ENCODE peak calls at places on chromosomes 16 and 17, in five cellular contexts. W is GM12865, O is AG04450, K is heart right ventricle, X is IMR-90. S is an unnamed sample.

GRCh38 chr17:9986754-9987382 is 81.8 kb upstream of the RCVRN start:
- DNase-seq in X (no peak), K (no peak), W (no peak), O (no peak), S (no peak)

GRCh38 chr16:77414752-77415231 is 20.0 kb downstream of the ADAMTS18 start:
- DNase-seq in X (no peak), K (no peak), W (no peak), O (no peak), S (no peak)

GRCh38 chr16:18983565-18984424 is at the start of gene TMC7:
- DNase-seq in W (peak), O (peak), K (peak), X (peak), S (peak)

GRCh38 chr16:3021449-3022207 is 1.5 kb downstream of the TNFRSF12A start:
- DNase-seq in O (peak), K (peak), X (peak), W (peak), S (peak)

GRCh38 chr17:50627782-50628601 is 6.7 kb upstream of the ABCC3 start:
- DNase-seq in O (no peak), W (no peak), X (no peak), K (no peak), S (no peak)

GRCh38 chr16:15983898-15984297 is 34.5 kb downstream of the ABCC1 start:
- DNase-seq in W (no peak), X (peak), K (no peak), O (no peak), S (peak)

GRCh38 chr17:27226611-27227234 is 67.2 kb upstream of the WSB1 start:
- DNase-seq in W (no peak), K (no peak), O (peak), X (peak), S (peak)

GRCh38 chr16:4682616-4683254 is 10.6 kb upstream of the NUDT16L1 start:
- DNase-seq in O (no peak), K (peak), W (no peak), X (peak), S (peak)

GRCh38 chr16:83054302-83054701 is 427.5 kb downstream of the CDH13 start:
- DNase-seq in W (no peak), X (peak), K (no peak), O (no peak), S (peak)

GRCh38 chr16:2987854-2988253 is 7.6 kb upstream of the PKMYT1 start:
- DNase-seq in X (no peak), K (no peak), W (no peak), O (no peak), S (no peak)

GRCh38 chr16:89448656-89449055 is 41.7 kb downstream of the ANKRD11 start:
- DNase-seq in K (peak), W (no peak), X (no peak), O (no peak), S (no peak)

GRCh38 chr17:7308625-7309433 is 1.4 kb downstream of the EIF5A start:
- DNase-seq in W (peak), O (no peak), K (no peak), X (peak), S (peak)

GRCh38 chr17:48760411-48760810 is 31.9 kb upstream of the HOXB13 start:
- DNase-seq in K (no peak), W (no peak), X (no peak), O (no peak), S (no peak)

GRCh38 chr17:58121925-58122324 is 26.3 kb upstream of the OR4D1 start:
- DNase-seq in X (peak), K (no peak), W (peak), O (no peak), S (peak)

GRCh38 chr17:79365836-79366831 is 244.7 kb downstream of the RBFOX3 start:
- DNase-seq in O (no peak), W (no peak), X (no peak), K (no peak), S (no peak)

GRCh38 chr16:4217246-4218131 is 24.4 kb downstream of the SRL start:
- DNase-seq in W (no peak), O (no peak), K (peak), X (peak), S (peak)

GRCh38 chr17:61318684-61319098 is 81.0 kb upstream of the TBX2 start:
- DNase-seq in X (no peak), O (no peak), K (no peak), W (peak), S (no peak)

GRCh38 chr17:34656801-34657200 is 77.4 kb downstream of the TMEM132E start:
- DNase-seq in X (no peak), W (no peak), O (no peak), K (no peak), S (no peak)

GRCh38 chr16:66408181-66409048 is 18.7 kb upstream of the BEAN1 start:
- DNase-seq in O (peak), K (no peak), X (peak), W (no peak), S (peak)

GRCh38 chr16:57260294-57260929 is 15.4 kb downstream of the ARL2BP start:
- DNase-seq in X (peak), W (peak), K (no peak), O (peak), S (peak)

GRCh38 chr16:83744521-83744981 is 63.2 kb upstream of the HSBP1 start:
- DNase-seq in X (peak), K (peak), O (no peak), W (no peak), S (no peak)

GRCh38 chr17:72556944-72557826 is 436.4 kb downstream of the SOX9 start:
- DNase-seq in X (peak), W (peak), K (peak), O (no peak), S (peak)

GRCh38 chr16:4913774-4914525 is 23.0 kb downstream of the PPL start:
- DNase-seq in X (no peak), W (no peak), K (no peak), O (no peak), S (no peak)

GRCh38 chr16:13471036-13471435 is 448.9 kb upstream of the ERCC4 start:
- DNase-seq in K (no peak), X (no peak), O (no peak), W (no peak), S (no peak)

GRCh38 chr17:42459983-42460300 is 1.3 kb downstream of the ATP6V0A1 start:
- DNase-seq in W (peak), X (peak), O (no peak), K (no peak), S (peak)

GRCh38 chr16:53103811-53104210 is 49.0 kb downstream of the CHD9 start:
- DNase-seq in W (no peak), O (no peak), K (no peak), X (no peak), S (no peak)

GRCh38 chr17:1764274-1764673 is 2.4 kb downstream of the SERPINF1 start:
- DNase-seq in K (peak), W (peak), O (peak), X (peak), S (peak)

GRCh38 chr17:65173284-65173793 is 36.2 kb downstream of the RGS9 start:
- DNase-seq in K (peak), X (peak), O (no peak), W (peak), S (peak)

GRCh38 chr16:11177578-11178130 is 78.3 kb downstream of the SOCS1 start:
- DNase-seq in K (no peak), W (no peak), X (no peak), O (no peak), S (no peak)

GRCh38 chr16:24568392-24568791 is 29.0 kb downstream of the RBBP6 start:
- DNase-seq in K (no peak), X (peak), W (no peak), O (no peak), S (peak)

GRCh38 chr16:66440970-66441369 is 13.9 kb downstream of the BEAN1 start:
- DNase-seq in K (no peak), O (no peak), X (no peak), W (no peak), S (no peak)

GRCh38 chr16:78669994-78670393 is 570.5 kb downstream of the WWOX start:
- DNase-seq in W (no peak), X (no peak), O (no peak), K (peak), S (peak)

GRCh38 chr16:84041421-84041820 is 1.2 kb downstream of the SLC38A8 start:
- DNase-seq in K (no peak), X (no peak), W (no peak), O (no peak), S (no peak)

GRCh38 chr16:55330726-55331647 is 7.0 kb downstream of the IRX6 start:
- DNase-seq in K (peak), W (no peak), O (no peak), X (no peak), S (no peak)

DNA sequence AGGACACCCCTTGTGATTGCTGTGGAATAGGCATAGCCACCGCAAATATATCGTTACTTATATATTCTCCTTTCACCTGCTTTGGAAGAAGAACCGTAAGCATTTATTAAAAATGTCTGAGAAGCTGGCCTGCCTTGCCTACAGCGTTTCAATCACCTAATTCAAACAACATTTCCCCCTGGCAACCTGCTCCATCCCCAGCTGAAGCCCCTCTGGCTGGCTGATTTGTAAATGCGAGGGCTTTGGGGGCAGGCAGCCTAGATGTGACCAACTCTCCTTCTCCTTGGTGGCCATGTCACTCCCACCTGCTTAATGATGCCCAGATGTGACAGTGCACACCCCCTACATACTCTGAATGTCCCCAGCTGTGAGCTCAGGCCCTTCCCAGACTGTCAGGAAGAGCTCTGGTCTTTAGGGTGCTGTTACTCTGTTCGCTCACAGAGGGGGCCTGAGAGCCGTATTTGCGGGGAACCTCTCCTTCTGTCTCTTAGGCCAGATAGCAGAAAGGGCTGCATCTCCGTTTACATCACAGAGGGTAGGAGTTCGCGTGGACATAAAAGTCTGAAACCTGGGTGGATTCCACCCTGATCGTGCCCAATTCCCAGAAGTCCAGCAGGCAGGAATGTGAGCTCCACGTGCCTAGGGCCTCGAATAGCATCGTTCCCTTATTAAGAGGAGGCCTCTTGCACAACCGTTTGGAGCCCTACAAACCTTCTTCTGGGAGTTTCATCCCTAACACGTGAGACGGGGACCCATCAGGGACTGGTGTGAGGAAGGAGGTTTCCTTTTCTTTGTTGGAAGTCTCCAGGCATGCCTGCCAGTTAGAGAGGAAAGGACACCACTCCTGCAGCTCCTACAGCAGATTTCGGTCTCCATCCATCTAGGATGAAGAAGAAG is 2.4 kb upstream of the SDK2 start:
- DNase-seq in X (no peak), O (no peak), K (no peak), W (peak), S (no peak)
- TF ChIP-seq CTCF in X (no peak), O (peak), K (no peak), W (no peak), S (no peak)

DNA sequence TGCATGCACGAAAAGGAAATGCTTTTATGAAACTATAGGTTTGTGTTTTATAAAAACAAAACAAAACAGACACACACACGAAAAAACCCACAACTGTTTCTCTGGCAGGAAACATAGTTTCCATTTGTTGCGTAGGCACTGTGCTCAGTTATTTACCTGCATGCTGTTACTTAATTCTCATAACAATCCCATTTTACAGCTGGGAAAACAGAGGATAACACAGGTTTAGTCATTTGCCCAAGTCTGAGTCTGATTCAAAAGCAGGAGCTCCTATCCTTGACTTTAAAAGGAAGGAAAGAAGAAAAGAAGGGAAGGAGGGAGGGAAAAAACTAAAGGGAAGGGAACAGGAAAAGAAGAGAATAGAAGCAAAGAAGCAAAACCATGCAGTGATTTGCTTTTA is 117.4 kb downstream of the DNAH3 start:
- DNase-seq in X (no peak), K (no peak), O (no peak), W (no peak), S (no peak)
- H3K4me3 ChIP-seq in X (no peak), K (no peak), O (no peak), W (no peak), S (no peak)

GRCh38 chr17:63621684-63622570 is at the start of gene MAP3K3:
- DNase-seq in X (peak), O (peak), K (peak), W (peak), S (peak)
- TF ChIP-seq CTCF in X (peak), O (peak), K (no peak), W (no peak), S (no peak)

GRCh38 chr16:28879261-28879840 is 1.1 kb downstream of the ATP2A1 start:
- DNase-seq in W (no peak), X (no peak), K (no peak), O (no peak), S (no peak)

GRCh38 chr16:28882476-28883180 is 4.3 kb downstream of the ATP2A1 start:
- DNase-seq in X (no peak), O (no peak), W (no peak), K (no peak), S (no peak)

GRCh38 chr16:28879841-28880588 is 1.7 kb downstream of the ATP2A1 start:
- DNase-seq in W (peak), X (peak), O (peak), K (peak), S (peak)

GRCh38 chr16:28880955-28881354 is 2.7 kb downstream of the ATP2A1 start:
- DNase-seq in X (no peak), O (no peak), W (no peak), K (no peak), S (no peak)

GRCh38 chr16:28880589-28880915 is 2.3 kb downstream of the ATP2A1 start:
- DNase-seq in X (no peak), O (no peak), K (no peak), W (no peak), S (no peak)
- H3K4me3 ChIP-seq in X (no peak), O (peak), K (no peak), W (peak), S (peak)

GRCh38 chr17:20225162-20226115 is 216.3 kb downstream of the SPECC1 start:
- DNase-seq in K (no peak), W (no peak), X (no peak), O (no peak), S (no peak)
- TF ChIP-seq CTCF in K (no peak), W (no peak), X (peak), O (peak), S (no peak)

GRCh38 chr16:30397056-30397455 is 1.8 kb downstream of the ZNF48 start:
- DNase-seq in W (no peak), K (no peak), O (no peak), X (no peak), S (no peak)
- H3K4me3 ChIP-seq in W (no peak), K (no peak), O (no peak), X (no peak), S (no peak)

GRCh38 chr17:68906638-68907037 is 48.6 kb downstream of the ABCA8 start:
- DNase-seq in W (peak), K (no peak), O (no peak), X (peak), S (peak)
- TF ChIP-seq CTCF in W (peak), K (no peak), O (peak), X (peak), S (peak)